ENCODE peak calls at places on chromosome 22, in seven cellular contexts. One of them, this sample, is unnamed.

GRCh38 chr22:42937164-42937854 is 77.6 kb downstream of the PACSIN2 start:
- DNase-seq in hippocampal formation: no peak
- DNase-seq in caudate nucleus: no peak
- DNase-seq in GM23248: peak
- DNase-seq in HCEC 1CT: peak
- DNase-seq in naive thymus-derived CD8-positive, alpha-beta T cell: no peak
- DNase-seq in KBM-7: peak
- DNase-seq in this sample: peak

GRCh38 chr22:19404676-19405075 is 26.9 kb downstream of the HIRA start:
- DNase-seq in hippocampal formation: no peak
- DNase-seq in caudate nucleus: no peak
- DNase-seq in GM23248: no peak
- DNase-seq in HCEC 1CT: no peak
- DNase-seq in naive thymus-derived CD8-positive, alpha-beta T cell: no peak
- DNase-seq in KBM-7: no peak
- DNase-seq in this sample: no peak

GRCh38 chr22:46139895-46140350 is 10.4 kb upstream of the PPARA start:
- DNase-seq in hippocampal formation: no peak
- DNase-seq in caudate nucleus: no peak
- DNase-seq in GM23248: no peak
- DNase-seq in HCEC 1CT: no peak
- DNase-seq in naive thymus-derived CD8-positive, alpha-beta T cell: no peak
- DNase-seq in KBM-7: no peak
- DNase-seq in this sample: no peak

GRCh38 chr22:38180841-38181452 is 683 bp downstream of the PLA2G6 start:
- DNase-seq in hippocampal formation: peak
- DNase-seq in caudate nucleus: no peak
- DNase-seq in GM23248: peak
- DNase-seq in HCEC 1CT: no peak
- DNase-seq in naive thymus-derived CD8-positive, alpha-beta T cell: peak
- DNase-seq in KBM-7: peak
- DNase-seq in this sample: no peak

GRCh38 chr22:42473484-42474193 is 41.4 kb upstream of the NFAM1 start:
- DNase-seq in hippocampal formation: no peak
- DNase-seq in caudate nucleus: no peak
- DNase-seq in GM23248: peak
- DNase-seq in HCEC 1CT: peak
- DNase-seq in naive thymus-derived CD8-positive, alpha-beta T cell: no peak
- DNase-seq in KBM-7: peak
- DNase-seq in this sample: peak

GRCh38 chr22:27801197-27801615 is 350 bp downstream of the MN1 start:
- DNase-seq in hippocampal formation: peak
- DNase-seq in caudate nucleus: no peak
- DNase-seq in GM23248: peak
- DNase-seq in HCEC 1CT: peak
- DNase-seq in naive thymus-derived CD8-positive, alpha-beta T cell: no peak
- DNase-seq in KBM-7: peak
- DNase-seq in this sample: no peak

GRCh38 chr22:32623943-32624342 is 149.3 kb downstream of the FBXO7 start:
- DNase-seq in hippocampal formation: no peak
- DNase-seq in caudate nucleus: no peak
- DNase-seq in GM23248: peak
- DNase-seq in HCEC 1CT: no peak
- DNase-seq in naive thymus-derived CD8-positive, alpha-beta T cell: no peak
- DNase-seq in KBM-7: no peak
- DNase-seq in this sample: peak

GRCh38 chr22:44828193-44828592 is 75.8 kb downstream of the ARHGAP8 start:
- DNase-seq in hippocampal formation: no peak
- DNase-seq in caudate nucleus: no peak
- DNase-seq in GM23248: peak
- DNase-seq in HCEC 1CT: no peak
- DNase-seq in naive thymus-derived CD8-positive, alpha-beta T cell: no peak
- DNase-seq in KBM-7: peak
- DNase-seq in this sample: no peak

GRCh38 chr22:46169628-46170027 is 19.3 kb downstream of the PPARA start:
- DNase-seq in hippocampal formation: no peak
- DNase-seq in caudate nucleus: no peak
- DNase-seq in GM23248: no peak
- DNase-seq in HCEC 1CT: no peak
- DNase-seq in naive thymus-derived CD8-positive, alpha-beta T cell: no peak
- DNase-seq in KBM-7: no peak
- DNase-seq in this sample: no peak

GRCh38 chr22:45977003-45977395 is at the start of gene WNT7B:
- DNase-seq in hippocampal formation: no peak
- DNase-seq in caudate nucleus: no peak
- DNase-seq in GM23248: no peak
- DNase-seq in HCEC 1CT: no peak
- DNase-seq in naive thymus-derived CD8-positive, alpha-beta T cell: peak
- DNase-seq in KBM-7: no peak
- DNase-seq in this sample: no peak

GRCh38 chr22:50293441-50294318 is 13.8 kb downstream of the PLXNB2 start:
- DNase-seq in hippocampal formation: no peak
- DNase-seq in caudate nucleus: no peak
- DNase-seq in GM23248: peak
- DNase-seq in HCEC 1CT: peak
- DNase-seq in naive thymus-derived CD8-positive, alpha-beta T cell: no peak
- DNase-seq in KBM-7: peak
- DNase-seq in this sample: peak

GRCh38 chr22:29109853-29110252 is 37.0 kb downstream of the KREMEN1 start:
- DNase-seq in hippocampal formation: no peak
- DNase-seq in caudate nucleus: no peak
- DNase-seq in GM23248: no peak
- DNase-seq in HCEC 1CT: no peak
- DNase-seq in naive thymus-derived CD8-positive, alpha-beta T cell: no peak
- DNase-seq in KBM-7: no peak
- DNase-seq in this sample: peak

GRCh38 chr22:31082606-31083376 is 1.7 kb downstream of the SMTN start:
- DNase-seq in hippocampal formation: no peak
- DNase-seq in caudate nucleus: no peak
- DNase-seq in GM23248: peak
- DNase-seq in HCEC 1CT: peak
- DNase-seq in naive thymus-derived CD8-positive, alpha-beta T cell: peak
- DNase-seq in KBM-7: peak
- DNase-seq in this sample: peak

GRCh38 chr22:38383417-38383816 is 66.2 kb upstream of the CSNK1E start:
- DNase-seq in hippocampal formation: no peak
- DNase-seq in caudate nucleus: no peak
- DNase-seq in GM23248: no peak
- DNase-seq in HCEC 1CT: no peak
- DNase-seq in naive thymus-derived CD8-positive, alpha-beta T cell: no peak
- DNase-seq in KBM-7: no peak
- DNase-seq in this sample: no peak

GRCh38 chr22:42621505-42622002 is 6.9 kb upstream of the POLDIP3 start:
- DNase-seq in hippocampal formation: no peak
- DNase-seq in caudate nucleus: no peak
- DNase-seq in GM23248: peak
- DNase-seq in HCEC 1CT: peak
- DNase-seq in naive thymus-derived CD8-positive, alpha-beta T cell: peak
- DNase-seq in KBM-7: peak
- DNase-seq in this sample: peak

GRCh38 chr22:39643311-39644083 is 72.9 kb downstream of the CACNA1I start:
- DNase-seq in hippocampal formation: no peak
- DNase-seq in caudate nucleus: no peak
- DNase-seq in GM23248: peak
- DNase-seq in HCEC 1CT: no peak
- DNase-seq in naive thymus-derived CD8-positive, alpha-beta T cell: no peak
- DNase-seq in KBM-7: no peak
- DNase-seq in this sample: no peak

GRCh38 chr22:39900306-39901227 is at the start of gene GRAP2:
- DNase-seq in hippocampal formation: no peak
- DNase-seq in caudate nucleus: no peak
- DNase-seq in GM23248: no peak
- DNase-seq in HCEC 1CT: no peak
- DNase-seq in naive thymus-derived CD8-positive, alpha-beta T cell: peak
- DNase-seq in KBM-7: peak
- DNase-seq in this sample: no peak

GRCh38 chr22:38049812-38050619 is 7.2 kb upstream of the PICK1 start:
- DNase-seq in hippocampal formation: peak
- DNase-seq in caudate nucleus: peak
- DNase-seq in GM23248: no peak
- DNase-seq in HCEC 1CT: no peak
- DNase-seq in naive thymus-derived CD8-positive, alpha-beta T cell: no peak
- DNase-seq in KBM-7: no peak
- DNase-seq in this sample: no peak

GRCh38 chr22:17366830-17367229 is 2.4 kb upstream of the CECR2 start:
- DNase-seq in hippocampal formation: peak
- DNase-seq in caudate nucleus: peak
- DNase-seq in GM23248: no peak
- DNase-seq in HCEC 1CT: no peak
- DNase-seq in naive thymus-derived CD8-positive, alpha-beta T cell: no peak
- DNase-seq in KBM-7: peak
- DNase-seq in this sample: peak

GRCh38 chr22:27213766-27214581 is 556.6 kb downstream of the MIAT start:
- DNase-seq in hippocampal formation: no peak
- DNase-seq in caudate nucleus: no peak
- DNase-seq in GM23248: peak
- DNase-seq in HCEC 1CT: no peak
- DNase-seq in naive thymus-derived CD8-positive, alpha-beta T cell: no peak
- DNase-seq in KBM-7: no peak
- DNase-seq in this sample: peak

GRCh38 chr22:40855960-40856512 is 403 bp downstream of the ST13 start:
- DNase-seq in hippocampal formation: peak
- DNase-seq in caudate nucleus: peak
- DNase-seq in GM23248: peak
- DNase-seq in HCEC 1CT: peak
- DNase-seq in naive thymus-derived CD8-positive, alpha-beta T cell: peak
- DNase-seq in KBM-7: no peak
- DNase-seq in this sample: peak

GRCh38 chr22:27554106-27554814 is 247.3 kb downstream of the MN1 start:
- DNase-seq in hippocampal formation: no peak
- DNase-seq in caudate nucleus: no peak
- DNase-seq in GM23248: peak
- DNase-seq in HCEC 1CT: no peak
- DNase-seq in naive thymus-derived CD8-positive, alpha-beta T cell: no peak
- DNase-seq in KBM-7: no peak
- DNase-seq in this sample: peak

GRCh38 chr22:45336971-45337431 is 27.3 kb downstream of the FAM118A start:
- DNase-seq in hippocampal formation: peak
- DNase-seq in caudate nucleus: no peak
- DNase-seq in GM23248: peak
- DNase-seq in HCEC 1CT: no peak
- DNase-seq in naive thymus-derived CD8-positive, alpha-beta T cell: peak
- DNase-seq in KBM-7: no peak
- DNase-seq in this sample: peak

GRCh38 chr22:41650229-41650628 is 29.1 kb downstream of the XRCC6 start:
- DNase-seq in hippocampal formation: no peak
- DNase-seq in caudate nucleus: no peak
- DNase-seq in GM23248: no peak
- DNase-seq in HCEC 1CT: no peak
- DNase-seq in naive thymus-derived CD8-positive, alpha-beta T cell: no peak
- DNase-seq in KBM-7: no peak
- DNase-seq in this sample: no peak

GRCh38 chr22:30217698-30218565 is 28.6 kb downstream of the LIF start:
- DNase-seq in hippocampal formation: no peak
- DNase-seq in caudate nucleus: no peak
- DNase-seq in GM23248: peak
- DNase-seq in HCEC 1CT: no peak
- DNase-seq in naive thymus-derived CD8-positive, alpha-beta T cell: no peak
- DNase-seq in KBM-7: no peak
- DNase-seq in this sample: no peak

This sample was measured in fibroblast of lung.